ENCODE peak calls at places on chromosomes 4 and X, in five cellular contexts. O is GM12865; M is activated T-cell treated with anti-CD3 and anti-CD28 coated beads, Interleukin-2, amount 50 U/mL, for 72 hours; I is HT1080; H is left ventricle myocardium superior. Q is an unnamed sample.

GRCh38 chr4:42600578-42600977 is 56.3 kb downstream of the ATP8A1 start:
- DNase-seq in O (peak; percentile 22), M (no peak), I (no peak), H (no peak), Q (no peak)

GRCh38 chr4:2786152-2786671 is 6.7 kb upstream of the SH3BP2 start:
- DNase-seq in O (peak; percentile 74), M (peak; percentile 80), I (no peak), H (peak; percentile 20), Q (no peak)

GRCh38 chrX:40152706-40153334 is 55.1 kb upstream of the BCOR start:
- DNase-seq in O (no peak), M (no peak), I (no peak), H (peak; percentile 81), Q (peak; percentile 13)

GRCh38 chr4:127698789-127699200 is 31.4 kb upstream of the SLC25A31 start:
- DNase-seq in O (peak; percentile 82), M (no peak), I (peak; percentile 93), H (no peak), Q (no peak)

GRCh38 chr4:149785686-149786431 is 29.8 kb downstream of the IQCM start:
- DNase-seq in O (no peak), M (no peak), I (no peak), H (no peak), Q (no peak)

GRCh38 chrX:40922307-40922706 is 162.9 kb upstream of the USP9X start:
- DNase-seq in O (peak; percentile 57), M (no peak), I (peak; percentile 70), H (no peak), Q (no peak)

GRCh38 chrX:70134116-70134477 is 850 bp downstream of the IGBP1 start:
- DNase-seq in O (no peak), M (no peak), I (no peak), H (no peak), Q (no peak)

GRCh38 chrX:79623098-79623762 is 256.1 kb upstream of the ITM2A start:
- DNase-seq in O (peak; percentile 9), M (no peak), I (no peak), H (no peak), Q (no peak)

GRCh38 chr4:123446791-123447474 is 50.3 kb downstream of the SPRY1 start:
- DNase-seq in O (no peak), M (no peak), I (no peak), H (no peak), Q (no peak)

GRCh38 chrX:68652327-68652930 is 5.0 kb downstream of the STARD8 start:
- DNase-seq in O (no peak), M (no peak), I (no peak), H (no peak), Q (no peak)

GRCh38 chr4:68490826-68491457 is 43.7 kb downstream of the TMPRSS11E start:
- DNase-seq in O (no peak), M (no peak), I (no peak), H (no peak), Q (no peak)

GRCh38 chr4:26361287-26361686 is 40.5 kb downstream of the RBPJ start:
- DNase-seq in O (no peak), M (no peak), I (no peak), H (no peak), Q (no peak)

GRCh38 chr4:88953400-88953799 is 103.6 kb downstream of the FAM13A start:
- DNase-seq in O (no peak), M (no peak), I (no peak), H (no peak), Q (no peak)

GRCh38 chr4:15653864-15654391 is 1.2 kb downstream of the FBXL5 start:
- DNase-seq in O (peak; percentile 69), M (no peak), I (peak; percentile 75), H (no peak), Q (no peak)